ENCODE peak calls at places on chromosomes 5 and 9, in seven cellular contexts. W, Y, I, L, B, O and S are unnamed samples.
A peak's percentile ranks its signal among the peaks of the same experiment; 100 is the strongest.

GRCh38 chr5:105924366-105924765 is 1746.4 kb downstream of the EFNA5 start:
- DNase-seq in L (no peak), Y (peak; percentile 27), B (no peak), W (peak; percentile 83), O (no peak), I (no peak), S (no peak)

GRCh38 chr5:77266291-77266690 is 55.8 kb downstream of the PDE8B start:
- DNase-seq in W (peak; percentile 61), Y (peak; percentile 18), I (no peak), B (no peak), O (no peak), L (no peak), S (no peak)

GRCh38 chr9:108142504-108143201 is 653.1 kb upstream of the KLF4 start:
- DNase-seq in L (no peak), B (peak; percentile 11), W (peak; percentile 83), Y (no peak), O (no peak), I (peak; percentile 39), S (peak; percentile 65)

GRCh38 chr9:136345281-136346156 is 18.0 kb downstream of the DNLZ start:
- DNase-seq in L (no peak), W (peak; percentile 90), Y (peak; percentile 57), I (peak; percentile 80), O (no peak), B (no peak), S (peak; percentile 83)

GRCh38 chr5:143636951-143637528 is 174.9 kb upstream of the HMHB1 start:
- DNase-seq in I (no peak), Y (peak; percentile 50), O (no peak), B (no peak), W (peak; percentile 64), L (no peak), S (no peak)

GRCh38 chr9:111253742-111254437 is 76.1 kb downstream of the OR2K2 start:
- DNase-seq in W (no peak), Y (no peak), L (no peak), B (no peak), O (no peak), I (no peak), S (no peak)

GRCh38 chr5:141369994-141370848 is at the start of gene PCDHGB3:
- DNase-seq in L (no peak), I (peak; percentile 77), W (peak; percentile 81), B (peak; percentile 82), O (peak; percentile 61), Y (no peak), S (no peak)

GRCh38 chr9:112012026-112012902 is 115.7 kb downstream of the UGCG start:
- DNase-seq in Y (peak; percentile 90), O (peak; percentile 20), B (peak; percentile 63), W (peak; percentile 95), I (no peak), L (peak; percentile 91), S (peak; percentile 70)

GRCh38 chr9:2655411-2655901 is 33.9 kb downstream of the VLDLR start:
- DNase-seq in O (peak; percentile 8), B (peak; percentile 56), I (no peak), Y (peak; percentile 84), W (peak; percentile 97), L (no peak), S (no peak)

GRCh38 chr5:159332800-159333563 is 2.7 kb upstream of the IL12B start:
- DNase-seq in I (no peak), O (peak; percentile 75), W (no peak), Y (no peak), B (no peak), L (no peak), S (no peak)

GRCh38 chr5:164600929-164601535 is 1095.6 kb downstream of the MAT2B start:
- DNase-seq in I (no peak), B (no peak), O (no peak), W (no peak), L (no peak), Y (no peak), S (no peak)

GRCh38 chr5:149049371-149049781 is 13.5 kb downstream of the SH3TC2 start:
- DNase-seq in B (no peak), W (no peak), O (no peak), I (no peak), L (no peak), Y (peak; percentile 74), S (no peak)

GRCh38 chr5:165497707-165498106 is 1992.3 kb downstream of the MAT2B start:
- DNase-seq in B (peak; percentile 72), Y (peak; percentile 49), L (no peak), W (peak; percentile 11), O (no peak), I (peak; percentile 84), S (peak; percentile 11)

GRCh38 chr5:95631991-95632675 is 12.2 kb downstream of the GPR150 start:
- DNase-seq in W (peak; percentile 72), O (peak; percentile 68), B (peak; percentile 17), L (no peak), I (no peak), Y (peak; percentile 60), S (peak; percentile 65)

GRCh38 chr5:84487963-84488362 is 103.3 kb upstream of the EDIL3 start:
- DNase-seq in W (peak; percentile 47), O (no peak), Y (no peak), B (no peak), I (no peak), L (no peak), S (peak; percentile 48)

GRCh38 chr9:135334953-135335460 is 144.6 kb upstream of the PPP1R26 start:
- DNase-seq in I (no peak), O (no peak), Y (no peak), L (no peak), B (no peak), W (no peak), S (no peak)

GRCh38 chr5:64836190-64836750 is 67.5 kb downstream of the CWC27 start:
- DNase-seq in O (no peak), L (no peak), B (peak; percentile 21), I (no peak), W (no peak), Y (no peak), S (no peak)

GRCh38 chr5:64835266-64835665 is 66.5 kb downstream of the CWC27 start:
- DNase-seq in O (no peak), Y (no peak), W (no peak), I (no peak), L (no peak), B (no peak), S (no peak)

GRCh38 chr5:64836786-64837185 is 68.1 kb downstream of the CWC27 start:
- DNase-seq in O (no peak), I (no peak), W (no peak), Y (no peak), B (no peak), L (no peak), S (no peak)

GRCh38 chr5:64834037-64834436 is 65.3 kb downstream of the CWC27 start:
- DNase-seq in L (no peak), O (no peak), B (no peak), I (no peak), Y (no peak), W (peak; percentile 17), S (no peak)

DNA sequence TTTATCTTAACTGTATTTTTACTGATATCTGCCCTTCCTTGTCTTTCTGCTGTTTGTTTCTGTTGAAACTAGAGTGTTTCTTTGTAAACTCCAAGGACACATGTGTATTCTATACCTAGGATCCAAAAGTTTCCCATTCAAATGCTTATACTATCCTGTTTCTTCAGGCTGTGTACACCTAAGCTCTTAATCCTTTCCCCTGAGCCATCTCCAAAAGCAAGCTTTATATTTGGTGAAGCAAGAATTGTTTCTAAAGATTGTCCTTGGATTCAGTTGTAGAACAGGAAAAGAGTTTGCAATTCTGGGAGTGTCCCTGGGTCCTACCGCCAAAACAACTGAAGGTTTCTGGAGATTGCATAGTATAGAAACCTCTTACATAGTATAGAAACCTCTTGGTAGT is 65.9 kb downstream of the CWC27 start:
- DNase-seq in I (no peak), Y (no peak), L (no peak), B (no peak), W (no peak), O (no peak), S (no peak)
- TF ChIP-seq EZH2phosphoT487 in I (no peak), Y (no peak), L (no peak), B (no peak), W (no peak), O (no peak), S (no peak)

GRCh38 chr5:40649493-40650030 is 30.2 kb upstream of the PTGER4 start:
- DNase-seq in I (no peak), L (no peak), Y (no peak), O (peak; percentile 8), W (no peak), B (no peak), S (no peak)

GRCh38 chr5:40653221-40654022 is 26.3 kb upstream of the PTGER4 start:
- DNase-seq in L (no peak), I (no peak), Y (no peak), B (no peak), W (no peak), O (no peak), S (no peak)

GRCh38 chr5:40654377-40655006 is 25.2 kb upstream of the PTGER4 start:
- DNase-seq in L (no peak), B (no peak), Y (no peak), W (peak; percentile 3), I (no peak), O (no peak), S (no peak)

GRCh38 chr5:40655138-40655537 is 24.6 kb upstream of the PTGER4 start:
- DNase-seq in Y (no peak), W (no peak), I (no peak), B (no peak), L (no peak), O (no peak), S (no peak)

GRCh38 chr5:40652441-40653220 is 27.1 kb upstream of the PTGER4 start:
- DNase-seq in L (no peak), B (no peak), W (no peak), Y (no peak), I (no peak), O (no peak), S (no peak)
- TF ChIP-seq EZH2phosphoT487 in L (no peak), B (no peak), W (no peak), Y (no peak), I (no peak), O (no peak), S (no peak)

GRCh38 chr9:76433406-76433805 is 25.6 kb upstream of the GCNT1 start:
- DNase-seq in L (no peak), I (no peak), Y (no peak), W (peak; percentile 10), O (no peak), B (no peak), S (no peak)
- TF ChIP-seq EZH2phosphoT487 in L (no peak), I (no peak), Y (no peak), W (no peak), O (no peak), B (no peak), S (no peak)

DNA sequence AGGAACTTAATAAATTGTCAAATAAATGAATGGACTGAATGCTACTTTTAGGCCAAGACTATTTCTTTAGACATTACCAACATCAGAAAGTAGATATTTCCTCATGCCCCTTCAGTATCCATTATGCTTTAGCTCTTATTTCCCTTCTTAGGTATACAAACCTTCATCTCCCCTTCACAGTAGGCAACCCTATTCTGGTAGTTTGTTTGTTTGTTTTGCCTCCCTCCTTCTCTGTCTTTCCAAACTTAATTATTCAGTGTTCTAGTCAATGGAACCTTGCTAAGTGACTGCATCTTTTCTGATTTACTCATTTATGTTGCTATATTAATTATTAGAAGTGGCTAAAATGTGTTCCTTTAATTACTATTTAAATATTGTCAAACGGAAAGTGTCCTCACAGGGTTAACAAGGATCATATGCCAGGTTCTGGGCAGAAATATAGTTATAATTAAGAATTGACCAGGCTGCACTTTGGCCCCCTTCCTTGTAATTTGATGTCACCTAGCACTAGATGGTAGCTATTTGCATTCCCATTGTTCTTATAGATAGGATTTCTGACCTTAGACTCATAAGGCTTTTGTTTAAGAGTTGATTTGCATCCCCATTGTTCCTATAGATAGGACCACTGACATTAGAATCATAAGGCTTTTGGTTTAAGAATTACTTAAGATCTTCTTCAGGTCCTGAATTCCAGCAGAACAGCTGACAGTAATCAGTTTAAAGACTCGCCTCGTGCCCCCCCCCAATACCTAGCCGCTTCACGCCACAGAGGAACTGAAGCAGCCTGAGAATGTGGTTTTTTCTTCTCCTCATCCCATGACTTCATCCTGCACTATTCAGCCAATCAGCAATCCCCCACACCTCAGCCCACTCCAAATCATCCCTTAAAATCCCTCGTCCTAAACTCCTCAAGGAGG is 84.4 kb upstream of the NUDT12 start:
- DNase-seq in Y (no peak), I (peak; percentile 74), B (no peak), O (no peak), L (no peak), W (no peak), S (no peak)
- TF ChIP-seq EZH2phosphoT487 in Y (no peak), I (no peak), B (no peak), O (no peak), L (no peak), W (no peak), S (no peak)